ENCODE peak calls at places on chromosome 14, in four cellular contexts. U is tibial nerve, R is Peyer's patch, J is lower leg skin. I is an unnamed sample.

GRCh38 chr14:89615421-89615820 is 198.4 kb upstream of the FOXN3 start:
- DNase-seq in U (no peak), R (no peak), J (no peak), I (no peak)

GRCh38 chr14:60563113-60563512 is 54.2 kb downstream of the SIX6 start:
- DNase-seq in U (no peak), R (no peak), J (no peak), I (no peak)

GRCh38 chr14:88559852-88560251 is 3.0 kb upstream of the ZC3H14 start:
- DNase-seq in U (no peak), R (no peak), J (no peak), I (no peak)

GRCh38 chr14:94571950-94572349 is 9.3 kb upstream of the SERPINA5 start:
- DNase-seq in U (no peak), R (no peak), J (peak), I (no peak)

GRCh38 chr14:73227812-73228781 is 9.2 kb upstream of the PAPLN start:
- DNase-seq in U (no peak), R (no peak), J (peak), I (no peak)

GRCh38 chr14:93306844-93307243 is 26.0 kb downstream of the BTBD7 start:
- DNase-seq in U (no peak), R (no peak), J (no peak), I (no peak)

GRCh38 chr14:20803221-20803620 is 577 bp upstream of the RNASE1 start:
- DNase-seq in U (no peak), R (no peak), J (no peak), I (no peak)

GRCh38 chr14:76486251-76486743 is 110.4 kb downstream of the ESRRB start:
- DNase-seq in U (no peak), R (no peak), J (no peak), I (no peak)

GRCh38 chr14:99572173-99572999 is 31.6 kb downstream of the CCDC85C start:
- DNase-seq in U (no peak), R (peak), J (no peak), I (no peak)

GRCh38 chr14:45716506-45716905 is 463.5 kb upstream of the MIS18BP1 start:
- DNase-seq in U (no peak), R (no peak), J (no peak), I (no peak)

GRCh38 chr14:69755299-69755698 is 11.6 kb upstream of the SRSF5 start:
- DNase-seq in U (no peak), R (no peak), J (no peak), I (no peak)

GRCh38 chr14:69760810-69761209 is 6.1 kb upstream of the SRSF5 start:
- DNase-seq in U (no peak), R (no peak), J (no peak), I (no peak)

GRCh38 chr14:69755784-69756183 is 11.2 kb upstream of the SRSF5 start:
- DNase-seq in U (no peak), R (no peak), J (no peak), I (no peak)

GRCh38 chr14:69752773-69753172 is 14.2 kb upstream of the SRSF5 start:
- DNase-seq in U (no peak), R (no peak), J (no peak), I (no peak)

DNA sequence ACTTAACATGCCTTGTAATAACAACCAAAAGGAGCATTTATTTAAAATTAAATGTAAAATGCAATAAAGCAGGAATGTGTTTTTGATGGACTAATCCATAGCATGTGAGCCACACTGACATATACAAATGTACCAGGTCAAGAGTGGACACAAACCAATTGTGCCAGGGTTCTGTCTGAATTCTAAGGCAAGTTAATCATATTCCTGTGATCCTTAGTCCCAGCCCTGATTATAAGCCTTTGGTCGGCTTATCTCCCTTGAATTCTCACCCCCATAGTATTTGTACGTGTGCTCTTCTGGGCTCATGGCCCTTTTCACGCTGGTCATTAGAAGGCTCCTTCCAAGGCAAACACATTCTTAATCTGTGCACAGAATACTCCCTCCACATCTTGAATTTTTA is 10.6 kb upstream of the SRSF5 start:
- DNase-seq in U (no peak), R (no peak), J (no peak), I (no peak)
- H3K4me3 ChIP-seq in U (no peak), R (no peak), J (no peak), I (no peak)

GRCh38 chr14:77561881-77562280 is 54.6 kb downstream of the SPTLC2 start:
- DNase-seq in U (no peak), R (no peak), J (no peak), I (no peak)

GRCh38 chr14:77562681-77563080 is 53.8 kb downstream of the SPTLC2 start:
- DNase-seq in U (no peak), R (no peak), J (no peak), I (no peak)

GRCh38 chr14:77556946-77557345 is 58.3 kb upstream of the ISM2 start:
- DNase-seq in U (no peak), R (no peak), J (no peak), I (no peak)

GRCh38 chr14:77557391-77557790 is 58.8 kb upstream of the ISM2 start:
- DNase-seq in U (no peak), R (no peak), J (no peak), I (no peak)

GRCh38 chr14:77559381-77559780 is 57.1 kb downstream of the SPTLC2 start:
- DNase-seq in U (no peak), R (no peak), J (no peak), I (no peak)
- TF ChIP-seq POLR2A in U (no peak), R (no peak), J (no peak), I (no peak)

GRCh38 chr14:68666899-68667298 is 126.0 kb downstream of the ZFP36L1 start:
- DNase-seq in U (no peak), R (no peak), J (no peak), I (no peak)
- H3K4me3 ChIP-seq in U (no peak), R (no peak), J (no peak), I (no peak)

DNA sequence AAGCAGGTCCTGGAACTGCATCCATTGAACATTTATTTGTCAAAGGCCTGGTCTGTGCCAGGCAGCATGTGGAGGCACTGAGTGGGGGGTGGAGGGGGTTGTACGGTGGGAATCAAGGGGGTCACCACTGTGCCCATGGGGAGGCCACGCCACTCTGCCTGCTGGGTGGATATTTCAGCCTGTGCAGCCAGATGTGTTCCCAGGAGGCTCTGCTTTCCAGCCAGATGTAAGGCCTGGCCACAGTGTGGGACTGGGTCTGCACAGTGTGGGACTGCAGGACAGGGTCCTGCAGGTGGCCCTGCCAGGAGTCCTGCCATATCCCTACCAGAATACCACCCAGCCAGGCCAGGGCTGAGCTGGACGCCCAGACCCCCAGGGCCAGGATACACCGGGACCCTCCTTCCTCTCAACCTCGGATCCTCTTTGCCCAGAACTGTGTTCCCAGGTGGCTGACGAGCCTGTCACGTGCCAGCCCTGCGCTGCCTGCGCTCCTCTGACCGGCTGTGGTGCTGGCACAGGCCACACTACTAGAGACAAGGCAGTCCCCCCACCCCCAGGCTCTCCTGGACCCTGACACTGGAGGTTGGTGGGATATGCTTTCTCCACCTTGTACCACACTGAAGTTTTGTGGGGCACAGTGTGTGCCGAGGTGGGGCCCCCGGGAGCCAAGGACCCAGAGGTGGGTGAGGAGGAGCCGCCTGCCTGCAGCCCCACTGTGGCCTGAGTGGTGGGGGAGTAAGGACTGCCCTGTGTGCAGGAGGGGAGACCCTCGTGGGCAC is 17.5 kb downstream of the XRCC3 start:
- DNase-seq in U (no peak), R (no peak), J (no peak), I (no peak)
- TF ChIP-seq POLR2A in U (no peak), R (no peak), J (no peak), I (no peak)

DNA sequence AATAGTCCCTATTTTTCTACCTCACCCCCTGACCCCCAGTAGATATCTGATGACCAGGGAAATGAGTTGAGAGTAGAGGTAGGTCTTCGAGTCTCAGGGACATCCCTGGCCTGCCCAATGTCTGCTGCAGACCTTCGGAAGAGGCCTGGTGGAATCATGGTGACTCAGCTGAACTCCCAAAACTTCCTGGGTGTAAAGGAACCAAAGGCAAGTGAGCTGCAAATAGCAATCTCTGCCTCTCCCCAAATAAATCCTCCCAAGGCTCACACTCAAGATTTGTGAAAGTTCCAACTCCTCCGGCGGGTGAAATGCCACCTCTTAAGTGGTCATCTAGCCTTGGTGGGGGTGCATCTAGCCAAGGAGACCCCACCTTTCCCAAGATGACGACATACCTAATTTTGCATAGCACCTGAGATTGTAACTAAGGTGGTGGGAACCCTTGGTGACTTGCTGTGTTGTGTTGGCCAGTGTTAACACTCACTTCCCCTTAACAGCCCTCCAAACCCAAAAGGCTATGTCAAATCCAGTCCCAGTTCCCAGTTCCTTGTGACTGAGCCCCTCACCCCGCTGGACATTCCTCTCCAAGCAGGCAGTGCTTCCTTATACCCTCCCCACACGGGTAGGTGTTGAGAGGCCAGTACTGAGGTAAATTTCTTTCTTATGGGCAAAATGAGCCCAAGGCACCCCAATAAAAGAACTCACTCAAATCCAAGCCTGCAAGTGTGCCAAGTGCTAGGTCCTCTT is 6.2 kb downstream of the ZFP36L1 start:
- DNase-seq in U (no peak), R (no peak), J (peak), I (no peak)
- H3K4me3 ChIP-seq in U (no peak), R (no peak), J (no peak), I (no peak)

DNA sequence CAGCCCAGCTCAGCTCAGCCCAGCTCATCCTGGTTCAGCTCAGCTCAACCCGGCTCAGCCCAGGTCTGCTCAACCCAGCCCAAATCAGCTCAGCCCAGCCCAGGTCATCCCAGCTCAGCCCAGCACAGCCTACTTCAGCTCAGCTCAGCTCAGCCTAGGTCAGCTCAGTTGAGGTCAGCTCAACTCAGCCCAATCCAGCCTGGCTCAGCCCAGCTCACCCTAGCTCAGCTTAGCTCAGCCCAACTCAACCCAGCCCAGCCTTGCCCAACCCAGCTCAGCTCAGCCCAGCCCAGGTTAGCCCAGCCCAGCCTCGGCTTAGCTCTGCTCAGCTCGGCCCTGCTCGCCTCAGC is 332.3 kb downstream of the TMEM121 start:
- DNase-seq in U (peak), R (no peak), J (peak), I (no peak)
- TF ChIP-seq POLR2A in U (no peak), R (no peak), J (no peak), I (no peak)